ENCODE peak calls at places on chromosome 14, in four cellular contexts. U, C, B and G are unnamed samples. For H3K4me1, the result is how much of the 10 kb centered on the place peaks cover.

GRCh38 chr14:24790196-24790595 is 156.2 kb upstream of the GZMB start:
- DNase-seq in U (no peak), C (no peak), B (no peak), G (no peak)

GRCh38 chr14:52052991-52053390 is 15.9 kb downstream of the NID2 start:
- DNase-seq in U (no peak), C (no peak), B (no peak), G (no peak)

GRCh38 chr14:61334197-61334701 is 12.9 kb downstream of the PRKCH start:
- DNase-seq in U (no peak), C (no peak), B (no peak), G (no peak)

GRCh38 chr14:59904184-59904583 is 15.8 kb upstream of the LRRC9 start:
- DNase-seq in U (no peak), C (no peak), B (no peak), G (no peak)

GRCh38 chr14:38107216-38107631 is 100.5 kb upstream of the SSTR1 start:
- DNase-seq in U (no peak), C (no peak), B (no peak), G (no peak)

GRCh38 chr14:89110110-89110509 is 285.7 kb downstream of the TTC8 start:
- DNase-seq in U (no peak), C (no peak), B (no peak), G (no peak)

GRCh38 chr14:40983604-40984003 is 623.1 kb upstream of the LRFN5 start:
- DNase-seq in U (no peak), C (no peak), B (no peak), G (no peak)

GRCh38 chr14:74664717-74665116 is 48.2 kb downstream of the AREL1 start:
- DNase-seq in U (no peak), C (no peak), B (no peak), G (no peak)

GRCh38 chr14:95495538-95496025 is 20.9 kb downstream of the SYNE3 start:
- DNase-seq in U (no peak), C (no peak), B (peak), G (no peak)

GRCh38 chr14:61555056-61555838 is 140.1 kb upstream of the HIF1A start:
- DNase-seq in U (no peak), C (no peak), B (no peak), G (no peak)

GRCh38 chr14:55301722-55302121 is 30.5 kb downstream of the FBXO34 start:
- DNase-seq in U (no peak), C (no peak), B (no peak), G (no peak)

GRCh38 chr14:81423504-81423903 is 23.4 kb upstream of the STON2 start:
- DNase-seq in U (no peak), C (no peak), B (no peak), G (no peak)

GRCh38 chr14:70685480-70686197 is 43.9 kb downstream of the TTC9 start:
- DNase-seq in U (no peak), C (no peak), B (no peak), G (no peak)

GRCh38 chr14:78202976-78203375 is 32.8 kb downstream of the NRXN3 start:
- DNase-seq in U (no peak), C (no peak), B (no peak), G (no peak)

GRCh38 chr14:78202178-78202577 is 32.0 kb downstream of the NRXN3 start:
- DNase-seq in U (no peak), C (no peak), B (no peak), G (no peak)

DNA sequence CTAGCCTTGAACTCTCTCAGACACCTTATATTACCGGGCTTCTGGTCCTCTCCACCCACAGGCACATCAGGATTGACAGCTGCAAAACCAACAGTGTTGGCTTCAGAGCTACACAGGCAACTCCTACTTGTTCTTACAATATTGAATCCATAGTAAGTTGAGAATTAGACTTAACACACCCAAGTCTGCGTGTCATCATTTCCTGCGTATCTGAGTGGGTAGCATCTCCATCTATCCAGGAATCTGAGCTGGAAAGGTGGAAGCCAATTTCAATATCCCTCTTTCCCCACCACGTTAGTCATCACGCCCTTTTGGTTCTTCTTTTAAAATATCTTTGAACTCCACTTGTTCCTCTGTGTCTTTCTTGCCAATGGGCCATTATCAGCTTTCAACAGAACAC is 37.2 kb downstream of the NRXN3 start:
- DNase-seq in U (no peak), C (no peak), B (no peak), G (no peak)
- H3K4me3 ChIP-seq in U (no peak), C (no peak), B (no peak), G (no peak)

GRCh38 chr14:100070310-100070709 is 5.1 kb downstream of the EVL start:
- DNase-seq in U (no peak), C (no peak), B (no peak), G (no peak)

GRCh38 chr14:100067481-100067880 is 2.3 kb downstream of the EVL start:
- DNase-seq in U (no peak), C (no peak), B (no peak), G (no peak)

GRCh38 chr14:100069161-100069800 is 4.1 kb downstream of the EVL start:
- DNase-seq in U (no peak), C (no peak), B (no peak), G (no peak)

GRCh38 chr14:100066984-100067383 is 1.8 kb downstream of the EVL start:
- DNase-seq in U (no peak), C (no peak), B (no peak), G (no peak)

GRCh38 chr14:100067971-100068959 is 3.0 kb downstream of the EVL start:
- DNase-seq in U (peak), C (no peak), B (peak), G (peak)
- H3K4me1 ChIP-seq in U (under half), C (under half), B (under half), G (under half)

GRCh38 chr14:100141133-100141497 is 18.3 kb downstream of the DEGS2 start:
- DNase-seq in U (no peak), C (no peak), B (no peak), G (no peak)

GRCh38 chr14:100138082-100138787 is 21.2 kb downstream of the DEGS2 start:
- DNase-seq in U (no peak), C (no peak), B (no peak), G (no peak)

GRCh38 chr14:100140452-100141132 is 18.9 kb downstream of the DEGS2 start:
- DNase-seq in U (peak), C (no peak), B (peak), G (no peak)

GRCh38 chr14:100137173-100137572 is 22.3 kb downstream of the DEGS2 start:
- DNase-seq in U (no peak), C (no peak), B (no peak), G (no peak)

DNA sequence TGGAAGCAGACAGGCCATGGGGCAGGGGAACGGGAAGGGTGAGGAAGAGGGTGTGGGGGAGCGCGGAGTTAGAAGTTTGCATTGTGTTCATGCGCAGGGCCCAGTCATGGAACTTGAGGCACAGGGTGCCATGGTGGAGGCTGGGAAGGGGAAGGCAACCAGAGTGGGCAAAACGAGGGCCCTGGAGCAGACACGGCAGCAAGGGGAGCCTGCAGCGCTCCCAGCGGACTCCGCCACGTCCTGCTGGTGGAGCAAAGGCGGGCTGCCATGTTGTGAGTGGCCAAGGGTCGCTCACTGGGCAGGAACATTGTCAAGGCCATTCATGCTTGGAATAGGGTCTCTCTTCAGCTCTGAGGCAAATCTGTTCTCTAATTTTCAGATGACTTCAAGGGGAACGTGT is 20.5 kb downstream of the DEGS2 start:
- DNase-seq in U (no peak), C (no peak), B (no peak), G (no peak)
- H3K27ac ChIP-seq in U (no peak), C (no peak), B (no peak), G (no peak)

GRCh38 chr14:69644814-69645213 is 33.4 kb downstream of the SUSD6 start:
- DNase-seq in U (no peak), C (no peak), B (no peak), G (no peak)

GRCh38 chr14:69647216-69647615 is 35.8 kb downstream of the SUSD6 start:
- DNase-seq in U (no peak), C (no peak), B (no peak), G (no peak)

GRCh38 chr14:69651653-69652052 is 40.3 kb downstream of the SUSD6 start:
- DNase-seq in U (no peak), C (no peak), B (no peak), G (no peak)

GRCh38 chr14:69650948-69651369 is 39.6 kb downstream of the SUSD6 start:
- DNase-seq in U (no peak), C (no peak), B (no peak), G (peak)

GRCh38 chr14:69648480-69649414 is 37.4 kb downstream of the SUSD6 start:
- DNase-seq in U (no peak), C (peak), B (no peak), G (peak)
- H3K4me3 ChIP-seq in U (no peak), C (no peak), B (no peak), G (no peak)

DNA sequence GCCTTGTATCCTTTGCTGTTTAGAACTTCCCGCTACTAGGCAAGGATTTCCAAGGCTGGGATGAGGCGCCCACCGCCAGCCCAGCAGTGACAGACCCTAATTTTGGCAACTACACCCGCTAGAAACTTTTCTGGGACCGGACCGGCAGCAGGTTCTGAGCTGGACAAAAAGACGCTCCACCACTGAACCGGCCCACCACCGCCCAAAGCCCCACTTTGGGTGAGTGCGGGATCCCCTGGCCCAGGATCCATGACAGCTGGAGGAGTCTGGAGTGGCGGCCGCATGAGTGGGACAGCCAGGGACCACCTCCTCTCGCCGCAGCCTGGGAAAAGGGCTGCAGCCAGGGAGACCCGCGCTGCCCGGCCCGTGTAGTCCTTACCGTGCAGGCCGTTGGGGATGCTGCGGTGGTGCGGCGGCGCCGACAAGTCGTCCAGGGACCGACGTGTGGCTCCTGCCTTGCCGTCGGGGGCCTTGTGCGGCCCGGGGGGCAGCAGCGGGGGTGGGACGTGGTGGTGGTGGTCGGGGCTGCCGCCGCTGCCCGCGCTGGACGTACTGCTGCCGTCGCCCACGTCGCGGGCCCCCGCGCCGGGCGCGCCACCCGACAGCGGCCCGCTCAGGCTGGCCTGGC is 1.1 kb downstream of the CCDC85C start:
- DNase-seq in U (no peak), C (no peak), B (no peak), G (no peak)
- H3K4me1 ChIP-seq in U (under half), C (half or more), B (under half), G (under half)

DNA sequence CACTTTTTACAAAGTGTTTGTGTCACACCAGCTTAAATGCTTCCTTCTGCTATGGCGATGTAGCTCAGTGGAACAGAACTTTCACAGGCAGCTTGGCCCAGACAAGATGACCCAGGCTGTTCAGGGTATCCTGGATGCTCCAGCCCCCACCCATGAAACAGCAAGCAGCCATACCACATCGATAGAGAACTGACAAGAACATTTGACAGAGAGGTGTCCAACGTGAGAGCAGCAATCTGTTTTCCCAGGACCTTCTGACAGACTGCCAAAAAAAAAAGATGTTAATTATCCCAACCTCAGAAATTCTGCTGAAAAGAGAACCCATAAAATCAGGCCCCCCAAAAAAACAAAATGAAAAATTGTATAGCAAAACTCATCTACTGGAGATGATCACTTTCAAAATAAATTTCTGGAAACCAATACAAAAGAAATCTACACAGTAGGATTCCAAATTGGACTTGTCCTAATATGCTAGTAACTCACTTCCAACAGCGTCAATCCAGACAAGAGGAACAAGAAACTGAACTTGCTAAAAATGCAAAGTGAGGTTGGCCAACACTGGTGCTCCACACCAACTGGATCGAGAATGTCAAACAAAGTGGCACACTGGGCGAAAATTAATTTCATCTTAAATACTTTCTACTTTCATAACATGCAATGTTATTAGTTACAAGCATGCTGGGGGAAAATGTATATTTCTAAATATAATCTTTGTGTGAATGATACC is 118.8 kb downstream of the DPF3 start:
- DNase-seq in U (no peak), C (no peak), B (peak), G (no peak)
- H3K27ac ChIP-seq in U (no peak), C (no peak), B (no peak), G (no peak)

GRCh38 chr14:76742961-76743360 is 18.3 kb upstream of the VASH1 start:
- DNase-seq in U (no peak), C (no peak), B (no peak), G (no peak)

GRCh38 chr14:76741074-76741473 is 20.2 kb upstream of the VASH1 start:
- DNase-seq in U (no peak), C (no peak), B (no peak), G (no peak)

DNA sequence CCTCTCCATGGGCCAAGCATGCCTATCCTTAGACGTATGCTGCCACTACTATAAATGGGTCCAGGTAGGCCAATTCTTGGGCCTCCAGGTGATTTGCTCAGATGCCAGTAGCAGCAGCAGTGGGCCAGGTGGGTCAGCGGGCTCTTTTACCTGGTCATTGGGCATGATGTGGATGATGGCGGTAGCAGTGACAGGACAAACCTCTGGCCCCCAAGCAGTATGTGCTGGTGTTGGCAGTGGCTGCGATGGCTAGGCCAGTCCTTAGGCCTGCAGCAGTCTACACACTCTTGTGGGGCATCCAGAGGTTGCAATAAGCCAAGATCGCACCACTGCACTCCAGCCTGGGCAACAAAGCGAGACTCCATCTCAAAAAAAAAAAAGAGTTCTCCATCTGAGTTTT is 19.1 kb upstream of the VASH1 start:
- DNase-seq in U (no peak), C (no peak), B (no peak), G (no peak)
- H3K4me3 ChIP-seq in U (no peak), C (no peak), B (no peak), G (no peak)

GRCh38 chr14:92670177-92670576 is 78.2 kb downstream of the LGMN start:
- DNase-seq in U (no peak), C (no peak), B (no peak), G (no peak)
- H3K4me1 ChIP-seq in U (under half), C (under half), B (under half), G (under half)